ENCODE peak calls at places on chromosomes 5 and 9, in five cellular contexts. One of them, this sample, is unnamed. For H3K36me3, the result is how much of the 10 kb centered on the place peaks cover.

GRCh38 chr5:142325677-142326479 is 1.1 kb upstream of the SPRY4 start:
- DNase-seq in brain microvascular endothelial cell: peak
- DNase-seq in H1: peak
- DNase-seq in fibroblast of lung: peak
- DNase-seq in upper lobe of right lung: peak
- DNase-seq in this sample: no peak

GRCh38 chr9:31119882-31120481 is 1264.5 kb upstream of the ACO1 start:
- DNase-seq in H1: no peak
- DNase-seq in brain microvascular endothelial cell: peak
- DNase-seq in fibroblast of lung: peak
- DNase-seq in upper lobe of right lung: no peak
- DNase-seq in this sample: peak

GRCh38 chr5:56812110-56812509 is 3.2 kb upstream of the MAP3K1 start:
- DNase-seq in H1: no peak
- DNase-seq in fibroblast of lung: no peak
- DNase-seq in brain microvascular endothelial cell: no peak
- DNase-seq in upper lobe of right lung: no peak
- DNase-seq in this sample: no peak

GRCh38 chr5:141510160-141510559 is 21.3 kb downstream of the PCDHGC5 start:
- DNase-seq in H1: no peak
- DNase-seq in brain microvascular endothelial cell: no peak
- DNase-seq in fibroblast of lung: no peak
- DNase-seq in upper lobe of right lung: no peak
- DNase-seq in this sample: no peak

GRCh38 chr5:75279324-75279723 is 42.6 kb upstream of the ANKRD31 start:
- DNase-seq in upper lobe of right lung: no peak
- DNase-seq in fibroblast of lung: no peak
- DNase-seq in H1: no peak
- DNase-seq in brain microvascular endothelial cell: no peak
- DNase-seq in this sample: no peak

GRCh38 chr5:108564441-108564840 is 182.5 kb upstream of the FBXL17 start:
- DNase-seq in H1: no peak
- DNase-seq in upper lobe of right lung: no peak
- DNase-seq in fibroblast of lung: no peak
- DNase-seq in brain microvascular endothelial cell: no peak
- DNase-seq in this sample: no peak

GRCh38 chr5:86909896-86910295 is 292.2 kb downstream of the COX7C start:
- DNase-seq in brain microvascular endothelial cell: no peak
- DNase-seq in fibroblast of lung: peak
- DNase-seq in upper lobe of right lung: no peak
- DNase-seq in H1: no peak
- DNase-seq in this sample: peak

GRCh38 chr5:141182248-141182647 is at the start of gene PCDHB16:
- DNase-seq in H1: peak
- DNase-seq in brain microvascular endothelial cell: no peak
- DNase-seq in fibroblast of lung: peak
- DNase-seq in upper lobe of right lung: no peak
- DNase-seq in this sample: no peak

GRCh38 chr9:1521547-1521946 is 471.4 kb downstream of the DMRT2 start:
- DNase-seq in H1: no peak
- DNase-seq in upper lobe of right lung: no peak
- DNase-seq in fibroblast of lung: no peak
- DNase-seq in brain microvascular endothelial cell: no peak
- DNase-seq in this sample: no peak

GRCh38 chr5:98568336-98568735 is 205.1 kb upstream of the RGMB start:
- DNase-seq in fibroblast of lung: no peak
- DNase-seq in upper lobe of right lung: no peak
- DNase-seq in H1: no peak
- DNase-seq in brain microvascular endothelial cell: peak
- DNase-seq in this sample: no peak
- H3K4me3 ChIP-seq in fibroblast of lung: no peak
- H3K4me3 ChIP-seq in upper lobe of right lung: no peak
- H3K4me3 ChIP-seq in H1: no peak
- H3K4me3 ChIP-seq in brain microvascular endothelial cell: no peak
- H3K4me3 ChIP-seq in this sample: no peak

DNA sequence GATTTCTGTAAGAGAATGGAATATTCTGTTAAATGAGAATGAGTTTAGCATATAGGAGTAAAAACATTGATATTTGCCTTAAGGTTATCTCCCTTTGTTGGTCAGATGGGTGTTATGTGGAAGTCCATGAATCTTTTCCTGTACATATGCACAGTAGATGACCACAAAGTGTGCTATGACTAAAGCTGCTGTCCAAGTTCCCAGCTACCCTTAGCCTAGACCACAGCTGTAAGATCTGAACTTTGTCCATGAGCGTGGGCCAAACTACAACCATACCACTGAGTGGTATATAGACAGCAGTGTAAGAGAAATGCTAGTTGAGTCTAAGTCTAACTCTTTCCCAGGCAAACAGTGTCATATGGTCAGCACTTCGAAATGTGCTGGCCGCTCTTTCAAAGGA is 48.8 kb downstream of the CD180 start:
- DNase-seq in fibroblast of lung: peak
- DNase-seq in H1: no peak
- DNase-seq in upper lobe of right lung: no peak
- DNase-seq in brain microvascular endothelial cell: peak
- DNase-seq in this sample: no peak
- H3K36me3 ChIP-seq in fibroblast of lung: under half
- H3K36me3 ChIP-seq in H1: under half
- H3K36me3 ChIP-seq in upper lobe of right lung: half or more
- H3K36me3 ChIP-seq in brain microvascular endothelial cell: under half
- H3K36me3 ChIP-seq in this sample: under half

DNA sequence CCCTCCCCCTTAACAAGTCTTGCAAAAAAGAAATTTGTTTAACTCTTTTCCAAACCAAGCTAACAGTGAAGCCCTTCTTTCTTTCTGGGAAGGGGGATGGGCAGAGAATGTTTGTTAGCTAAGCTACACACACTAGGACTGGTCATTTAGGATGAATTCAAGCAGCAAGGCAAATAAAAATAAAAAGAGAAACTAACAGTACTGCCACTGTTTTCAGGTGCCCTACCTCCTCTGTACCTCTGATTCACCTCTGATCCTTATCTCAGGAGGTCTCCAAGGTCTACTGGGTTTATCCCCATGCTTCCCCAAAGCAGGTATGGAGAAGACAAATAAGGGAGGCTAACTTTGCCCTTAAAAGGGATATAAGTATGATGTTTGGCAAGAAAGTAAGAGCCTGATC is 52.9 kb downstream of the ELL2 start:
- DNase-seq in upper lobe of right lung: no peak
- DNase-seq in brain microvascular endothelial cell: no peak
- DNase-seq in H1: no peak
- DNase-seq in fibroblast of lung: no peak
- DNase-seq in this sample: no peak
- TF ChIP-seq CTCF in upper lobe of right lung: no peak
- TF ChIP-seq CTCF in brain microvascular endothelial cell: no peak
- TF ChIP-seq CTCF in H1: no peak
- TF ChIP-seq CTCF in fibroblast of lung: no peak
- TF ChIP-seq CTCF in this sample: no peak

GRCh38 chr5:117486879-117487391 is 912.3 kb upstream of the SEMA6A start:
- DNase-seq in upper lobe of right lung: no peak
- DNase-seq in brain microvascular endothelial cell: no peak
- DNase-seq in fibroblast of lung: no peak
- DNase-seq in H1: no peak
- DNase-seq in this sample: no peak
- H3K4me3 ChIP-seq in upper lobe of right lung: no peak
- H3K4me3 ChIP-seq in brain microvascular endothelial cell: no peak
- H3K4me3 ChIP-seq in fibroblast of lung: no peak
- H3K4me3 ChIP-seq in H1: no peak
- H3K4me3 ChIP-seq in this sample: no peak

GRCh38 chr5:159163027-159163699 is 46.2 kb downstream of the RNF145 start:
- DNase-seq in H1: no peak
- DNase-seq in fibroblast of lung: no peak
- DNase-seq in upper lobe of right lung: no peak
- DNase-seq in brain microvascular endothelial cell: peak
- DNase-seq in this sample: peak

GRCh38 chr5:159157552-159157951 is 51.8 kb downstream of the RNF145 start:
- DNase-seq in brain microvascular endothelial cell: no peak
- DNase-seq in upper lobe of right lung: no peak
- DNase-seq in H1: no peak
- DNase-seq in fibroblast of lung: no peak
- DNase-seq in this sample: no peak

GRCh38 chr5:159156839-159157238 is 52.5 kb downstream of the RNF145 start:
- DNase-seq in fibroblast of lung: peak
- DNase-seq in H1: no peak
- DNase-seq in brain microvascular endothelial cell: peak
- DNase-seq in upper lobe of right lung: no peak
- DNase-seq in this sample: peak

GRCh38 chr5:159163700-159164044 is 45.7 kb downstream of the RNF145 start:
- DNase-seq in fibroblast of lung: no peak
- DNase-seq in upper lobe of right lung: no peak
- DNase-seq in H1: no peak
- DNase-seq in brain microvascular endothelial cell: no peak
- DNase-seq in this sample: no peak

DNA sequence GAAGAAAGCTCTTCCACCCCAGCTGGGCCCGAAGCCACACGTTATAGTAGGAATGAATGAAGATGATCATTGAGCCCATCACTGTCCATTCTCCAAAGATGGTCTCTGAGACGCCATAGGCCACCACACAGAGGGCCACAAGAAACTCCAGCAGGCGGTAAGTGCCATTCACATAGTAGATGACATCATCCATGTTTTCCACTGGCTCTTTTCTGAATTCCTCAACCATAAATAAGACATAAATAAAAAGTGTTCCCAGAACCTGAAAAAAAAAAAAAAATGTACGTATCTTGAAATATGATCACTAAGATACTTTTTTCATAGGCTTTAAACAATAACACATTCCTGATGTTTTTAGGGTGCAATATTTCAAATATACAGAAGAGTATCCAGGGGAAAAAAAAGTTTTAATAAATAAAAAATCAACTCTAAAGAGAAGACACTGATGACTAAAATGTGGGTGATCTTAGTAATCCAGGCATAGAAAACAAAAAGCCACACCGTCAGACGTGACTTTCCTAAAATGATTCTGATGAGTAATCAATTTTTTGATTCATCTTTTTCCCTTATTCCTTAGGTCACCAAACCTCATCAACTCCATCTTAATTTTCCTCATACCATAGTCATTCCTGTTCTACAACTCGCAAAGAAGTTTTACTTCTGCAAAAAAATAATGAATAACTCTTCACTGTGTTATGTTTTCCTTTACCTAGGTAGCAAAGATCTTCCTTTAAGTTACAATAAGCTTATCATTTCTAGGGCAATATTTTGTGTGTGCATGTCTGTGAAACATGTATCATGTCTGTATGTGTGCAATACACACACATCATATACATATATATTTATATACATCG is 47.8 kb downstream of the RNF145 start:
- DNase-seq in upper lobe of right lung: no peak
- DNase-seq in brain microvascular endothelial cell: no peak
- DNase-seq in H1: no peak
- DNase-seq in fibroblast of lung: no peak
- DNase-seq in this sample: peak
- H3K36me3 ChIP-seq in upper lobe of right lung: half or more
- H3K36me3 ChIP-seq in brain microvascular endothelial cell: under half
- H3K36me3 ChIP-seq in H1: under half
- H3K36me3 ChIP-seq in fibroblast of lung: under half
- H3K36me3 ChIP-seq in this sample: under half

GRCh38 chr5:163695817-163696216 is 190.4 kb downstream of the MAT2B start:
- DNase-seq in H1: no peak
- DNase-seq in fibroblast of lung: no peak
- DNase-seq in brain microvascular endothelial cell: no peak
- DNase-seq in upper lobe of right lung: no peak
- DNase-seq in this sample: no peak

GRCh38 chr5:163696270-163696887 is 191.0 kb downstream of the MAT2B start:
- DNase-seq in fibroblast of lung: peak
- DNase-seq in brain microvascular endothelial cell: peak
- DNase-seq in upper lobe of right lung: no peak
- DNase-seq in H1: peak
- DNase-seq in this sample: peak
- TF ChIP-seq CTCF in fibroblast of lung: peak
- TF ChIP-seq CTCF in brain microvascular endothelial cell: peak
- TF ChIP-seq CTCF in upper lobe of right lung: peak
- TF ChIP-seq CTCF in H1: peak
- TF ChIP-seq CTCF in this sample: peak

DNA sequence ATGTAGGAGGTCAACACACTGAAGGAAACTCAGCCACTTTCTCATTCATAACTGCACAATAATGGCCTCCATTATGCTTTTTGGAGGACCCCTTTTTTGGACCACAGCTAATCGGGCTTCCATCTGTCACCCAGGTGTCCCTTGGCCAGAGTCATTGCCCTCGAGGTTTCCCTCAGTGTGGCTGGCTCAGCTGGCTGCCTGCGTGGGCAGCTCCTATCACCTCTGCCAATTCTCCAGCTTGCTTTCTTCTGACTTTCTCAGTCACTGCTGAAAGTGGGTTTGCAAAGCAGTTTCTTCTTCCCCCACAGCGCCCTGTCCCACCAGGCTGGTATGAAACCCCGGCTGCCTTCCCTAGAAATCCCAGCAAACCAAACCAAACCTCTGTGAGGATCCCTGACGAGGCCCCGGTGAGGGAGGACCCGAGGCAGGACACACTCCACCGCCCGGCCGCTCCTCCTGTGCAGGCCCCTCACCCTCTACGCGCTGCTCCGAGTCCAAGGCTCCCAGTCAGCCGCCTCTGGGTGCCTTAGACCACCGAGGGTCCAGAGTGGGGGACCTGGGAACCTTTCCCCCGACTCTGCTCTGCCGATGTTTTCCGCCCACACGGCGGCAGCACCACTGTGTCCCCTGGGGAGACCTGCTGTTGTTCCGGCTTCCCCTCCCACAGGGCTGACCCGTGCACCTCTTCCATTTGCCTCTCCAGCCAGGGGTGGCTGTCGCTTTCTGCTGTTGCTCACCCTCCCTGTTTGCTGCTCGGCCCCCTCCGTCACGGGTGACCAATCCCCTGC is 109.5 kb downstream of the TENT4A start:
- DNase-seq in brain microvascular endothelial cell: no peak
- DNase-seq in upper lobe of right lung: no peak
- DNase-seq in fibroblast of lung: no peak
- DNase-seq in H1: no peak
- DNase-seq in this sample: no peak
- H3K4me3 ChIP-seq in brain microvascular endothelial cell: no peak
- H3K4me3 ChIP-seq in upper lobe of right lung: no peak
- H3K4me3 ChIP-seq in fibroblast of lung: no peak
- H3K4me3 ChIP-seq in H1: no peak
- H3K4me3 ChIP-seq in this sample: no peak

DNA sequence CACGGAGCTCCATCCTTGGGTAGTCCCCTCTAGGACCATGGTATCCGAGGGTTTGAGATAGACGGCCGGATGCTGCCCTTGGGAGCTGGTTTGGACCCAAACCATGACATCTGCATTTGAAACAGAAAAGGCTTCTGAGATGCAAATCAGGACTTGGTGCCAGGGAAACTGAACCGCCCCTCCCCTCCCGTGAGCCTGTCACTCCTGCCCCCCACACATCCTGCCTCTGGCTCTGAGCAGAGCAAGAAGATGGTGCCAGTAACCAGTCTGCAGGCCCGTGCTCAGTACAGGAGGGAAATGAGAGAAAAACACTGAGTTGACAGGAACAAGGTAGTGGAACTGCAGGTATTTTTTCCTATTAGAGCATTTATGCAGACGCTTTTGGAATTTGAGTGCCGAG is 18.6 kb downstream of the ARPC5L start:
- DNase-seq in upper lobe of right lung: no peak
- DNase-seq in H1: peak
- DNase-seq in brain microvascular endothelial cell: no peak
- DNase-seq in fibroblast of lung: no peak
- DNase-seq in this sample: no peak
- H3K36me3 ChIP-seq in upper lobe of right lung: half or more
- H3K36me3 ChIP-seq in H1: under half
- H3K36me3 ChIP-seq in brain microvascular endothelial cell: under half
- H3K36me3 ChIP-seq in fibroblast of lung: under half
- H3K36me3 ChIP-seq in this sample: under half

GRCh38 chr5:119083679-119084078 is 12.8 kb downstream of the DMXL1 start:
- DNase-seq in H1: no peak
- DNase-seq in brain microvascular endothelial cell: no peak
- DNase-seq in fibroblast of lung: no peak
- DNase-seq in upper lobe of right lung: no peak
- DNase-seq in this sample: no peak
- TF ChIP-seq CTCF in H1: no peak
- TF ChIP-seq CTCF in brain microvascular endothelial cell: no peak
- TF ChIP-seq CTCF in fibroblast of lung: no peak
- TF ChIP-seq CTCF in upper lobe of right lung: no peak
- TF ChIP-seq CTCF in this sample: no peak

This sample was measured in bronchial epithelial cell.